ENCODE peak calls at places on chromosomes 13 and 19, in ten cellular contexts. One of them, this sample, is unnamed.

GRCh38 chr19:2294377-2295335 is 12.7 kb upstream of the PEAK3 start:
- DNase-seq in uterus: peak; percentile 61
- DNase-seq in thoracic aorta: no peak
- DNase-seq in stomach: no peak
- DNase-seq in cardiac muscle cell: peak; percentile 81
- DNase-seq in prostate gland: no peak
- DNase-seq in NT2/D1: no peak
- DNase-seq in testis: no peak
- DNase-seq in aorta: peak; percentile 54
- DNase-seq in sigmoid colon: peak; percentile 84
- DNase-seq in this sample: peak; percentile 83

GRCh38 chr13:30679483-30680330 is 55.6 kb upstream of the ALOX5AP start:
- DNase-seq in uterus: no peak
- DNase-seq in thoracic aorta: no peak
- DNase-seq in stomach: no peak
- DNase-seq in cardiac muscle cell: peak; percentile 59
- DNase-seq in prostate gland: no peak
- DNase-seq in NT2/D1: no peak
- DNase-seq in testis: peak; percentile 53
- DNase-seq in aorta: no peak
- DNase-seq in sigmoid colon: no peak
- DNase-seq in this sample: peak; percentile 53

GRCh38 chr13:112349681-112350080 is 26.5 kb upstream of the SPACA7 start:
- DNase-seq in uterus: no peak
- DNase-seq in thoracic aorta: no peak
- DNase-seq in stomach: no peak
- DNase-seq in cardiac muscle cell: no peak
- DNase-seq in prostate gland: no peak
- DNase-seq in NT2/D1: no peak
- DNase-seq in testis: no peak
- DNase-seq in aorta: no peak
- DNase-seq in sigmoid colon: no peak
- DNase-seq in this sample: no peak

GRCh38 chr13:75402787-75403186 is 79.2 kb downstream of the TBC1D4 start:
- DNase-seq in uterus: no peak
- DNase-seq in thoracic aorta: no peak
- DNase-seq in stomach: no peak
- DNase-seq in cardiac muscle cell: no peak
- DNase-seq in prostate gland: no peak
- DNase-seq in NT2/D1: no peak
- DNase-seq in testis: no peak
- DNase-seq in aorta: no peak
- DNase-seq in sigmoid colon: no peak
- DNase-seq in this sample: peak; percentile 56

GRCh38 chr19:29378543-29379105 is 147.2 kb upstream of the VSTM2B start:
- DNase-seq in uterus: no peak
- DNase-seq in thoracic aorta: no peak
- DNase-seq in stomach: no peak
- DNase-seq in cardiac muscle cell: no peak
- DNase-seq in prostate gland: no peak
- DNase-seq in NT2/D1: no peak
- DNase-seq in testis: no peak
- DNase-seq in aorta: no peak
- DNase-seq in sigmoid colon: no peak
- DNase-seq in this sample: no peak

GRCh38 chr19:49652723-49653465 is 10.9 kb downstream of the SCAF1 start:
- DNase-seq in uterus: no peak
- DNase-seq in thoracic aorta: no peak
- DNase-seq in stomach: no peak
- DNase-seq in cardiac muscle cell: no peak
- DNase-seq in prostate gland: no peak
- DNase-seq in NT2/D1: no peak
- DNase-seq in testis: no peak
- DNase-seq in aorta: no peak
- DNase-seq in sigmoid colon: no peak
- DNase-seq in this sample: no peak

GRCh38 chr13:113584870-113585671 is 518 bp downstream of the TFDP1 start:
- DNase-seq in uterus: no peak
- DNase-seq in thoracic aorta: no peak
- DNase-seq in stomach: peak; percentile 24
- DNase-seq in cardiac muscle cell: no peak
- DNase-seq in prostate gland: no peak
- DNase-seq in NT2/D1: no peak
- DNase-seq in testis: peak; percentile 22
- DNase-seq in aorta: peak; percentile 40
- DNase-seq in sigmoid colon: peak; percentile 48
- DNase-seq in this sample: peak; percentile 44

GRCh38 chr13:21913010-21913409 is 242.1 kb downstream of the FGF9 start:
- DNase-seq in uterus: no peak
- DNase-seq in thoracic aorta: no peak
- DNase-seq in stomach: no peak
- DNase-seq in cardiac muscle cell: no peak
- DNase-seq in prostate gland: no peak
- DNase-seq in NT2/D1: no peak
- DNase-seq in testis: peak; percentile 19
- DNase-seq in aorta: no peak
- DNase-seq in sigmoid colon: no peak
- DNase-seq in this sample: no peak

GRCh38 chr19:1769645-1769985 is 16.3 kb downstream of the ONECUT3 start:
- DNase-seq in uterus: no peak
- DNase-seq in thoracic aorta: no peak
- DNase-seq in stomach: no peak
- DNase-seq in cardiac muscle cell: no peak
- DNase-seq in prostate gland: no peak
- DNase-seq in NT2/D1: no peak
- DNase-seq in testis: no peak
- DNase-seq in aorta: no peak
- DNase-seq in sigmoid colon: no peak
- DNase-seq in this sample: no peak

GRCh38 chr13:100645382-100645781 is 29.2 kb downstream of the TMTC4 start:
- DNase-seq in uterus: no peak
- DNase-seq in thoracic aorta: no peak
- DNase-seq in stomach: no peak
- DNase-seq in cardiac muscle cell: no peak
- DNase-seq in prostate gland: no peak
- DNase-seq in NT2/D1: no peak
- DNase-seq in testis: no peak
- DNase-seq in aorta: no peak
- DNase-seq in sigmoid colon: no peak
- DNase-seq in this sample: no peak

GRCh38 chr19:3576696-3577443 is 4.1 kb downstream of the HMG20B start:
- DNase-seq in uterus: peak; percentile 46
- DNase-seq in thoracic aorta: no peak
- DNase-seq in stomach: peak; percentile 48
- DNase-seq in cardiac muscle cell: peak; percentile 85
- DNase-seq in prostate gland: peak; percentile 23
- DNase-seq in NT2/D1: no peak
- DNase-seq in testis: no peak
- DNase-seq in aorta: peak; percentile 79
- DNase-seq in sigmoid colon: peak; percentile 91
- DNase-seq in this sample: peak; percentile 89

GRCh38 chr19:49359851-49360845 is 2.1 kb downstream of the TEAD2 start:
- DNase-seq in uterus: peak; percentile 27
- DNase-seq in thoracic aorta: no peak
- DNase-seq in stomach: no peak
- DNase-seq in cardiac muscle cell: peak; percentile 13
- DNase-seq in prostate gland: no peak
- DNase-seq in NT2/D1: no peak
- DNase-seq in testis: no peak
- DNase-seq in aorta: no peak
- DNase-seq in sigmoid colon: no peak
- DNase-seq in this sample: no peak

GRCh38 chr19:54684537-54684936 is 21.8 kb downstream of the LILRB4 start:
- DNase-seq in uterus: no peak
- DNase-seq in thoracic aorta: no peak
- DNase-seq in stomach: no peak
- DNase-seq in cardiac muscle cell: peak; percentile 2
- DNase-seq in prostate gland: no peak
- DNase-seq in NT2/D1: peak; percentile 57
- DNase-seq in testis: peak; percentile 36
- DNase-seq in aorta: no peak
- DNase-seq in sigmoid colon: no peak
- DNase-seq in this sample: no peak

DNA sequence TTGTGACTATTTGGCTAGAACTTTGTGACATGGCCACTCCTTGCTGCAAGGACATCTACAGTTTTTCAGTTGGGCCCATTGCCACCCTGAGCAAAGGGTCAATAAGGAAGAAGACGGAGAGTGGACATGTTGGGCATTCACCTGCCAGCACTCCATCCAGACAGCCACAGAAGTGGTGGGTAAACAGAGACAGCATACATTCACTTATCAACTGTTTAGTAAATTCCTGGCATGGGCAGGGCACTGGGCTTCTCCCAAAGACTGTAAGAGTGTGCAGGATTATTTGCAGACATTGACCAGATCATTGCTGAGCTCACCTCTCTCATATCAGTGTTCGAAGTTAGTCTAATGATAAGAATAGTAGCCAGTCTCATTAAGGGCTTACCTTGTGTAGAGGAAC is 29.2 kb downstream of the SIPA1L3 start:
- DNase-seq in uterus: no peak
- DNase-seq in thoracic aorta: no peak
- DNase-seq in stomach: peak; percentile 75
- DNase-seq in cardiac muscle cell: no peak
- DNase-seq in prostate gland: peak; percentile 74
- DNase-seq in NT2/D1: no peak
- DNase-seq in testis: no peak
- DNase-seq in aorta: no peak
- DNase-seq in sigmoid colon: no peak
- DNase-seq in this sample: no peak
- H3K4me1 ChIP-seq in uterus: no peaks in the 10 kb centered on the region
- H3K4me1 ChIP-seq in thoracic aorta: peaks cover 12% of the 10 kb centered on the region
- H3K4me1 ChIP-seq in stomach: peaks cover 26% of the 10 kb centered on the region
- H3K4me1 ChIP-seq in cardiac muscle cell: peaks cover 34% of the 10 kb centered on the region
- H3K4me1 ChIP-seq in prostate gland: peaks cover 7% of the 10 kb centered on the region
- H3K4me1 ChIP-seq in NT2/D1: peaks cover 7% of the 10 kb centered on the region
- H3K4me1 ChIP-seq in testis: peaks cover 5% of the 10 kb centered on the region
- H3K4me1 ChIP-seq in aorta: no peaks in the 10 kb centered on the region
- H3K4me1 ChIP-seq in sigmoid colon: no peaks in the 10 kb centered on the region
- H3K4me1 ChIP-seq in this sample: no peaks in the 10 kb centered on the region

DNA sequence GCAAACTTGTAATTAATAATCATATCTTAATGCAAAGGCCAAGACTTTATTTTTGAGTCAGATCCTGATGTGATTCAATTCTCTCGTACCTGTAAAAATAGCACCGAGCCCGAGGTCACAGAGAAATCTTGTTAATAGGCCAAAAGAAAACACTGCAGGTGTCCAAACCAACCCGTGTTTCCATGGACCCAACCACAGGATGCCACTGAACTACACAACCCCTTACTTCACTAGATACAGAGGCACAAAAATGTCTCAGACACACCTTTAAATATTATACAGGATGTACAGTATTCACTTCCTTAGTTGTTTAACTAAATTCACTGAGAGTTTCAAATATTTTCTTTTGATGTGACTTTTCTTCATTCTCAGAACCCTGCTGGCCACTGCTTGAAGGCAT is 530.9 kb downstream of the MYO16 start:
- DNase-seq in uterus: no peak
- DNase-seq in thoracic aorta: no peak
- DNase-seq in stomach: no peak
- DNase-seq in cardiac muscle cell: no peak
- DNase-seq in prostate gland: no peak
- DNase-seq in NT2/D1: no peak
- DNase-seq in testis: no peak
- DNase-seq in aorta: no peak
- DNase-seq in sigmoid colon: no peak
- DNase-seq in this sample: no peak
- H3K4me3 ChIP-seq in uterus: no peak overlapping the region
- H3K4me3 ChIP-seq in thoracic aorta: no peak overlapping the region
- H3K4me3 ChIP-seq in stomach: no peak overlapping the region
- H3K4me3 ChIP-seq in cardiac muscle cell: no peak overlapping the region
- H3K4me3 ChIP-seq in prostate gland: no peak overlapping the region
- H3K4me3 ChIP-seq in NT2/D1: no peak overlapping the region
- H3K4me3 ChIP-seq in testis: no peak overlapping the region
- H3K4me3 ChIP-seq in aorta: no peak overlapping the region
- H3K4me3 ChIP-seq in sigmoid colon: no peak overlapping the region
- H3K4me3 ChIP-seq in this sample: no peak overlapping the region

GRCh38 chr19:23986623-23987022 is 71.9 kb downstream of the ZNF726 start:
- DNase-seq in uterus: no peak
- DNase-seq in thoracic aorta: no peak
- DNase-seq in stomach: no peak
- DNase-seq in cardiac muscle cell: no peak
- DNase-seq in prostate gland: no peak
- DNase-seq in NT2/D1: no peak
- DNase-seq in testis: no peak
- DNase-seq in aorta: no peak
- DNase-seq in sigmoid colon: no peak
- DNase-seq in this sample: no peak
- H3K9me3 ChIP-seq in uterus: no peaks in the 10 kb centered on the region
- H3K9me3 ChIP-seq in thoracic aorta: no peaks in the 10 kb centered on the region
- H3K9me3 ChIP-seq in stomach: no peaks in the 10 kb centered on the region
- H3K9me3 ChIP-seq in cardiac muscle cell: peaks cover 11% of the 10 kb centered on the region
- H3K9me3 ChIP-seq in prostate gland: no peaks in the 10 kb centered on the region
- H3K9me3 ChIP-seq in NT2/D1: no peaks in the 10 kb centered on the region
- H3K9me3 ChIP-seq in testis: no peaks in the 10 kb centered on the region
- H3K9me3 ChIP-seq in aorta: no peaks in the 10 kb centered on the region
- H3K9me3 ChIP-seq in sigmoid colon: no peaks in the 10 kb centered on the region
- H3K9me3 ChIP-seq in this sample: no peaks in the 10 kb centered on the region

GRCh38 chr13:74132152-74132767 is 1.9 kb downstream of the KLF12 start:
- DNase-seq in uterus: no peak
- DNase-seq in thoracic aorta: no peak
- DNase-seq in stomach: no peak
- DNase-seq in cardiac muscle cell: peak; percentile 20
- DNase-seq in prostate gland: no peak
- DNase-seq in NT2/D1: no peak
- DNase-seq in testis: no peak
- DNase-seq in aorta: no peak
- DNase-seq in sigmoid colon: no peak
- DNase-seq in this sample: no peak
- H3K4me1 ChIP-seq in uterus: no peaks in the 10 kb centered on the region
- H3K4me1 ChIP-seq in thoracic aorta: peaks cover 35% of the 10 kb centered on the region
- H3K4me1 ChIP-seq in stomach: peaks cover 22% of the 10 kb centered on the region
- H3K4me1 ChIP-seq in cardiac muscle cell: peaks cover 38% of the 10 kb centered on the region
- H3K4me1 ChIP-seq in prostate gland: no peaks in the 10 kb centered on the region
- H3K4me1 ChIP-seq in NT2/D1: no peaks in the 10 kb centered on the region
- H3K4me1 ChIP-seq in testis: peaks cover 31% of the 10 kb centered on the region
- H3K4me1 ChIP-seq in aorta: peaks cover 3% of the 10 kb centered on the region
- H3K4me1 ChIP-seq in sigmoid colon: no peaks in the 10 kb centered on the region
- H3K4me1 ChIP-seq in this sample: peaks cover 5% of the 10 kb centered on the region

GRCh38 chr19:18386543-18387251 is 739 bp downstream of the GDF15 start:
- DNase-seq in uterus: no peak
- DNase-seq in thoracic aorta: no peak
- DNase-seq in stomach: no peak
- DNase-seq in cardiac muscle cell: peak; percentile 69
- DNase-seq in prostate gland: peak; percentile 31
- DNase-seq in NT2/D1: no peak
- DNase-seq in testis: no peak
- DNase-seq in aorta: no peak
- DNase-seq in sigmoid colon: no peak
- DNase-seq in this sample: no peak
- H3K4me3 ChIP-seq in uterus: no peak overlapping the region
- H3K4me3 ChIP-seq in thoracic aorta: peak overlapping the region; percentile 41
- H3K4me3 ChIP-seq in stomach: peak overlapping the region; percentile 60
- H3K4me3 ChIP-seq in cardiac muscle cell: no peak overlapping the region
- H3K4me3 ChIP-seq in prostate gland: peak overlapping the region; percentile 32
- H3K4me3 ChIP-seq in NT2/D1: peak overlapping the region; percentile 13
- H3K4me3 ChIP-seq in testis: no peak overlapping the region
- H3K4me3 ChIP-seq in aorta: no peak overlapping the region
- H3K4me3 ChIP-seq in sigmoid colon: peak overlapping the region; percentile 5
- H3K4me3 ChIP-seq in this sample: peak overlapping the region; percentile 45